ENCODE peak calls at places on chromosomes 12 and 14, in ten cellular contexts. One of them, this sample, is unnamed.

GRCh38 chr14:104100171-104101085 is 14.9 kb downstream of the ASPG start:
- DNase-seq in astrocyte: no peak
- DNase-seq in MM.1S: no peak
- DNase-seq in stomach: no peak
- DNase-seq in AG04450: no peak
- DNase-seq in left lung: peak
- DNase-seq in fibroblast of pulmonary artery: no peak
- DNase-seq in GM06990: no peak
- DNase-seq in A673: no peak
- DNase-seq in fibroblast of the aortic adventitia: no peak
- DNase-seq in this sample: no peak

GRCh38 chr12:92552412-92553108 is 150.2 kb upstream of the PLEKHG7 start:
- DNase-seq in astrocyte: peak
- DNase-seq in MM.1S: no peak
- DNase-seq in stomach: no peak
- DNase-seq in AG04450: no peak
- DNase-seq in left lung: no peak
- DNase-seq in fibroblast of pulmonary artery: no peak
- DNase-seq in GM06990: no peak
- DNase-seq in A673: no peak
- DNase-seq in fibroblast of the aortic adventitia: peak
- DNase-seq in this sample: no peak

GRCh38 chr14:20427231-20428009 is 8.5 kb downstream of the KLHL33 start:
- DNase-seq in astrocyte: peak
- DNase-seq in MM.1S: no peak
- DNase-seq in stomach: no peak
- DNase-seq in AG04450: peak
- DNase-seq in left lung: no peak
- DNase-seq in fibroblast of pulmonary artery: peak
- DNase-seq in GM06990: peak
- DNase-seq in A673: peak
- DNase-seq in fibroblast of the aortic adventitia: peak
- DNase-seq in this sample: peak

GRCh38 chr14:104278214-104278534 is 139.8 kb downstream of the KIF26A start:
- DNase-seq in astrocyte: no peak
- DNase-seq in MM.1S: no peak
- DNase-seq in stomach: peak
- DNase-seq in AG04450: no peak
- DNase-seq in left lung: peak
- DNase-seq in fibroblast of pulmonary artery: no peak
- DNase-seq in GM06990: no peak
- DNase-seq in A673: no peak
- DNase-seq in fibroblast of the aortic adventitia: no peak
- DNase-seq in this sample: no peak

GRCh38 chr14:60512952-60513554 is 4.1 kb downstream of the SIX6 start:
- DNase-seq in astrocyte: no peak
- DNase-seq in MM.1S: no peak
- DNase-seq in stomach: no peak
- DNase-seq in AG04450: no peak
- DNase-seq in left lung: no peak
- DNase-seq in fibroblast of pulmonary artery: no peak
- DNase-seq in GM06990: no peak
- DNase-seq in A673: no peak
- DNase-seq in fibroblast of the aortic adventitia: no peak
- DNase-seq in this sample: no peak

GRCh38 chr14:101505216-101505970 is 55.9 kb upstream of the DIO3 start:
- DNase-seq in astrocyte: no peak
- DNase-seq in MM.1S: no peak
- DNase-seq in stomach: peak
- DNase-seq in AG04450: no peak
- DNase-seq in left lung: peak
- DNase-seq in fibroblast of pulmonary artery: no peak
- DNase-seq in GM06990: no peak
- DNase-seq in A673: no peak
- DNase-seq in fibroblast of the aortic adventitia: no peak
- DNase-seq in this sample: no peak

GRCh38 chr12:5485471-5485870 is 53.6 kb downstream of the NTF3 start:
- DNase-seq in astrocyte: no peak
- DNase-seq in MM.1S: no peak
- DNase-seq in stomach: no peak
- DNase-seq in AG04450: no peak
- DNase-seq in left lung: no peak
- DNase-seq in fibroblast of pulmonary artery: no peak
- DNase-seq in GM06990: no peak
- DNase-seq in A673: no peak
- DNase-seq in fibroblast of the aortic adventitia: no peak
- DNase-seq in this sample: peak

GRCh38 chr12:92621833-92622232 is 81.0 kb upstream of the PLEKHG7 start:
- DNase-seq in astrocyte: no peak
- DNase-seq in MM.1S: no peak
- DNase-seq in stomach: no peak
- DNase-seq in AG04450: no peak
- DNase-seq in left lung: no peak
- DNase-seq in fibroblast of pulmonary artery: no peak
- DNase-seq in GM06990: no peak
- DNase-seq in A673: no peak
- DNase-seq in fibroblast of the aortic adventitia: no peak
- DNase-seq in this sample: peak

GRCh38 chr12:117030187-117030896 is 68.9 kb downstream of the TESC start:
- DNase-seq in astrocyte: no peak
- DNase-seq in MM.1S: no peak
- DNase-seq in stomach: peak
- DNase-seq in AG04450: no peak
- DNase-seq in left lung: no peak
- DNase-seq in fibroblast of pulmonary artery: no peak
- DNase-seq in GM06990: no peak
- DNase-seq in A673: no peak
- DNase-seq in fibroblast of the aortic adventitia: no peak
- DNase-seq in this sample: no peak

GRCh38 chr12:117033382-117034045 is 65.7 kb downstream of the TESC start:
- DNase-seq in astrocyte: no peak
- DNase-seq in MM.1S: no peak
- DNase-seq in stomach: peak
- DNase-seq in AG04450: no peak
- DNase-seq in left lung: peak
- DNase-seq in fibroblast of pulmonary artery: no peak
- DNase-seq in GM06990: no peak
- DNase-seq in A673: no peak
- DNase-seq in fibroblast of the aortic adventitia: no peak
- DNase-seq in this sample: no peak

GRCh38 chr12:117032593-117033381 is 66.4 kb downstream of the TESC start:
- DNase-seq in astrocyte: peak
- DNase-seq in MM.1S: no peak
- DNase-seq in stomach: peak
- DNase-seq in AG04450: no peak
- DNase-seq in left lung: peak
- DNase-seq in fibroblast of pulmonary artery: no peak
- DNase-seq in GM06990: no peak
- DNase-seq in A673: no peak
- DNase-seq in fibroblast of the aortic adventitia: no peak
- DNase-seq in this sample: peak

GRCh38 chr12:117034249-117034648 is 65.0 kb downstream of the TESC start:
- DNase-seq in astrocyte: no peak
- DNase-seq in MM.1S: no peak
- DNase-seq in stomach: no peak
- DNase-seq in AG04450: no peak
- DNase-seq in left lung: no peak
- DNase-seq in fibroblast of pulmonary artery: no peak
- DNase-seq in GM06990: no peak
- DNase-seq in A673: no peak
- DNase-seq in fibroblast of the aortic adventitia: no peak
- DNase-seq in this sample: no peak

GRCh38 chr12:117031843-117032592 is 67.2 kb downstream of the TESC start:
- DNase-seq in astrocyte: no peak
- DNase-seq in MM.1S: no peak
- DNase-seq in stomach: peak
- DNase-seq in AG04450: no peak
- DNase-seq in left lung: no peak
- DNase-seq in fibroblast of pulmonary artery: no peak
- DNase-seq in GM06990: no peak
- DNase-seq in A673: no peak
- DNase-seq in fibroblast of the aortic adventitia: no peak
- DNase-seq in this sample: no peak
- H3K4me3 ChIP-seq in astrocyte: no peak
- H3K4me3 ChIP-seq in MM.1S: no peak
- H3K4me3 ChIP-seq in stomach: no peak
- H3K4me3 ChIP-seq in AG04450: no peak
- H3K4me3 ChIP-seq in left lung: no peak
- H3K4me3 ChIP-seq in fibroblast of pulmonary artery: no peak
- H3K4me3 ChIP-seq in GM06990: no peak
- H3K4me3 ChIP-seq in A673: no peak
- H3K4me3 ChIP-seq in fibroblast of the aortic adventitia: no peak
- H3K4me3 ChIP-seq in this sample: no peak

GRCh38 chr14:99475660-99476059 is 5.0 kb downstream of the SETD3 start:
- DNase-seq in astrocyte: no peak
- DNase-seq in MM.1S: no peak
- DNase-seq in stomach: no peak
- DNase-seq in AG04450: no peak
- DNase-seq in left lung: no peak
- DNase-seq in fibroblast of pulmonary artery: peak
- DNase-seq in GM06990: no peak
- DNase-seq in A673: no peak
- DNase-seq in fibroblast of the aortic adventitia: peak
- DNase-seq in this sample: no peak

GRCh38 chr14:99478133-99478532 is 2.5 kb downstream of the SETD3 start:
- DNase-seq in astrocyte: no peak
- DNase-seq in MM.1S: no peak
- DNase-seq in stomach: no peak
- DNase-seq in AG04450: no peak
- DNase-seq in left lung: no peak
- DNase-seq in fibroblast of pulmonary artery: no peak
- DNase-seq in GM06990: no peak
- DNase-seq in A673: no peak
- DNase-seq in fibroblast of the aortic adventitia: no peak
- DNase-seq in this sample: no peak

GRCh38 chr14:99476864-99477263 is 3.8 kb downstream of the SETD3 start:
- DNase-seq in astrocyte: no peak
- DNase-seq in MM.1S: no peak
- DNase-seq in stomach: no peak
- DNase-seq in AG04450: no peak
- DNase-seq in left lung: no peak
- DNase-seq in fibroblast of pulmonary artery: peak
- DNase-seq in GM06990: no peak
- DNase-seq in A673: no peak
- DNase-seq in fibroblast of the aortic adventitia: peak
- DNase-seq in this sample: peak

GRCh38 chr14:99472937-99473336 is 7.7 kb downstream of the SETD3 start:
- DNase-seq in astrocyte: no peak
- DNase-seq in MM.1S: no peak
- DNase-seq in stomach: no peak
- DNase-seq in AG04450: no peak
- DNase-seq in left lung: no peak
- DNase-seq in fibroblast of pulmonary artery: no peak
- DNase-seq in GM06990: no peak
- DNase-seq in A673: no peak
- DNase-seq in fibroblast of the aortic adventitia: no peak
- DNase-seq in this sample: no peak

GRCh38 chr14:99475179-99475578 is 5.5 kb downstream of the SETD3 start:
- DNase-seq in astrocyte: no peak
- DNase-seq in MM.1S: no peak
- DNase-seq in stomach: no peak
- DNase-seq in AG04450: no peak
- DNase-seq in left lung: no peak
- DNase-seq in fibroblast of pulmonary artery: peak
- DNase-seq in GM06990: no peak
- DNase-seq in A673: peak
- DNase-seq in fibroblast of the aortic adventitia: peak
- DNase-seq in this sample: no peak
- TF ChIP-seq CTCF in astrocyte: no peak
- TF ChIP-seq CTCF in MM.1S: no peak
- TF ChIP-seq CTCF in stomach: no peak
- TF ChIP-seq CTCF in AG04450: no peak
- TF ChIP-seq CTCF in left lung: no peak
- TF ChIP-seq CTCF in fibroblast of pulmonary artery: peak
- TF ChIP-seq CTCF in GM06990: no peak
- TF ChIP-seq CTCF in A673: no peak
- TF ChIP-seq CTCF in fibroblast of the aortic adventitia: peak
- TF ChIP-seq CTCF in this sample: no peak

GRCh38 chr12:79487386-79488110 is 203.2 kb downstream of the PAWR start:
- DNase-seq in astrocyte: no peak
- DNase-seq in MM.1S: no peak
- DNase-seq in stomach: no peak
- DNase-seq in AG04450: no peak
- DNase-seq in left lung: no peak
- DNase-seq in fibroblast of pulmonary artery: no peak
- DNase-seq in GM06990: no peak
- DNase-seq in A673: no peak
- DNase-seq in fibroblast of the aortic adventitia: no peak
- DNase-seq in this sample: no peak
- H3K4me3 ChIP-seq in astrocyte: no peak
- H3K4me3 ChIP-seq in MM.1S: no peak
- H3K4me3 ChIP-seq in stomach: no peak
- H3K4me3 ChIP-seq in AG04450: no peak
- H3K4me3 ChIP-seq in left lung: no peak
- H3K4me3 ChIP-seq in fibroblast of pulmonary artery: no peak
- H3K4me3 ChIP-seq in GM06990: no peak
- H3K4me3 ChIP-seq in A673: no peak
- H3K4me3 ChIP-seq in fibroblast of the aortic adventitia: no peak
- H3K4me3 ChIP-seq in this sample: no peak

GRCh38 chr14:55419663-55420062 is 8.0 kb upstream of the ATG14 start:
- DNase-seq in astrocyte: no peak
- DNase-seq in MM.1S: no peak
- DNase-seq in stomach: no peak
- DNase-seq in AG04450: no peak
- DNase-seq in left lung: no peak
- DNase-seq in fibroblast of pulmonary artery: no peak
- DNase-seq in GM06990: no peak
- DNase-seq in A673: no peak
- DNase-seq in fibroblast of the aortic adventitia: no peak
- DNase-seq in this sample: no peak

GRCh38 chr14:55417955-55418354 is 6.3 kb upstream of the ATG14 start:
- DNase-seq in astrocyte: no peak
- DNase-seq in MM.1S: no peak
- DNase-seq in stomach: no peak
- DNase-seq in AG04450: no peak
- DNase-seq in left lung: no peak
- DNase-seq in fibroblast of pulmonary artery: no peak
- DNase-seq in GM06990: no peak
- DNase-seq in A673: no peak
- DNase-seq in fibroblast of the aortic adventitia: no peak
- DNase-seq in this sample: no peak

GRCh38 chr14:55416866-55417265 is 5.2 kb upstream of the ATG14 start:
- DNase-seq in astrocyte: no peak
- DNase-seq in MM.1S: peak
- DNase-seq in stomach: no peak
- DNase-seq in AG04450: no peak
- DNase-seq in left lung: no peak
- DNase-seq in fibroblast of pulmonary artery: peak
- DNase-seq in GM06990: no peak
- DNase-seq in A673: peak
- DNase-seq in fibroblast of the aortic adventitia: no peak
- DNase-seq in this sample: no peak

GRCh38 chr14:55414551-55414950 is 2.9 kb upstream of the ATG14 start:
- DNase-seq in astrocyte: no peak
- DNase-seq in MM.1S: no peak
- DNase-seq in stomach: no peak
- DNase-seq in AG04450: no peak
- DNase-seq in left lung: no peak
- DNase-seq in fibroblast of pulmonary artery: no peak
- DNase-seq in GM06990: no peak
- DNase-seq in A673: no peak
- DNase-seq in fibroblast of the aortic adventitia: no peak
- DNase-seq in this sample: no peak

DNA sequence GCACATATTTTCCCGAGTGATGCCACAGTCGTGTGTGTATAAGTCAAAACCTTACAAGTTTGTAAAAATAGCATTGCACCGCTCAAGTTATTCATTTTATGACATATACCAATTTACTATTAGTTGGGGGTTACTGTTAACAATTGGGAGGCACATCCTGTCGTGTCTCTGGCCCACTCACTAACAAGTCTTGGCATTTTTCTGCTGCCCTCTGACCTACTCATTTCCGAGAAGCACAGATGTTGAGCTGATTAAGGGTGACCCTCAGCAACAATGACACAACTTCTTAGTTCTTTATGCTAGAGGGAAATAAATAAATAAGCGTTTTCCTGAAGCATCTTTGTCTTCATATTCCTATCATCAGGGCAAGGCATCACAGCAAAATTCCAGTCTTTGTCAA is 6.8 kb upstream of the ATG14 start:
- DNase-seq in astrocyte: no peak
- DNase-seq in MM.1S: no peak
- DNase-seq in stomach: no peak
- DNase-seq in AG04450: no peak
- DNase-seq in left lung: no peak
- DNase-seq in fibroblast of pulmonary artery: no peak
- DNase-seq in GM06990: no peak
- DNase-seq in A673: no peak
- DNase-seq in fibroblast of the aortic adventitia: no peak
- DNase-seq in this sample: no peak
- TF ChIP-seq CTCF in astrocyte: no peak
- TF ChIP-seq CTCF in MM.1S: no peak
- TF ChIP-seq CTCF in stomach: no peak
- TF ChIP-seq CTCF in AG04450: no peak
- TF ChIP-seq CTCF in left lung: no peak
- TF ChIP-seq CTCF in fibroblast of pulmonary artery: no peak
- TF ChIP-seq CTCF in GM06990: no peak
- TF ChIP-seq CTCF in A673: no peak
- TF ChIP-seq CTCF in fibroblast of the aortic adventitia: no peak
- TF ChIP-seq CTCF in this sample: no peak